ENCODE peak calls at places on chromosomes 13 and 19, in seven cellular contexts. O is tibial nerve, Q is HCT116, B is heart left ventricle, D is suprapubic skin, N is transverse colon, R is prostate gland. X is an unnamed sample.

GRCh38 chr13:90068658-90069057 is 1278.8 kb upstream of the MIR17HG start:
- DNase-seq in R (no peak), O (no peak), D (no peak), B (no peak), N (no peak), Q (no peak), X (no peak)

GRCh38 chr13:106349080-106349841 is 186.2 kb downstream of the EFNB2 start:
- DNase-seq in B (no peak), R (peak), O (no peak), N (peak), Q (peak), D (no peak), X (no peak)

GRCh38 chr19:41352609-41353465 is 885 bp downstream of the TGFB1 start:
- DNase-seq in D (no peak), R (peak), B (peak), Q (no peak), N (peak), O (peak), X (peak)

GRCh38 chr13:34587586-34587985 is 354.5 kb upstream of the NBEA start:
- DNase-seq in Q (no peak), D (no peak), N (no peak), B (no peak), R (no peak), O (no peak), X (no peak)

GRCh38 chr13:70622785-70623184 is 514.5 kb upstream of the KLHL1 start:
- DNase-seq in D (no peak), B (no peak), N (no peak), O (no peak), Q (no peak), R (no peak), X (no peak)

GRCh38 chr19:32471811-32472210 is 66.2 kb downstream of the DPY19L3 start:
- DNase-seq in O (no peak), R (no peak), D (no peak), N (no peak), Q (no peak), B (no peak), X (no peak)

GRCh38 chr13:98405107-98405571 is 171.8 kb downstream of the STK24 start:
- DNase-seq in B (no peak), R (no peak), D (no peak), N (no peak), Q (no peak), O (no peak), X (peak)

GRCh38 chr19:36169084-36169760 is 17.0 kb upstream of the COX7A1 start:
- DNase-seq in R (peak), Q (no peak), N (peak), D (no peak), B (peak), O (no peak), X (peak)

GRCh38 chr13:23921451-23921888 is 24.2 kb upstream of the C1QTNF9B start:
- DNase-seq in Q (peak), B (no peak), O (peak), D (no peak), R (peak), N (no peak), X (no peak)

GRCh38 chr19:45455707-45456499 is 11.9 kb upstream of the FOSB start:
- DNase-seq in B (peak), O (peak), D (peak), N (peak), Q (peak), R (peak), X (peak)
- H3K4me3 ChIP-seq in B (no peak), O (no peak), D (peak), N (no peak), Q (peak), R (peak), X (no peak)

DNA sequence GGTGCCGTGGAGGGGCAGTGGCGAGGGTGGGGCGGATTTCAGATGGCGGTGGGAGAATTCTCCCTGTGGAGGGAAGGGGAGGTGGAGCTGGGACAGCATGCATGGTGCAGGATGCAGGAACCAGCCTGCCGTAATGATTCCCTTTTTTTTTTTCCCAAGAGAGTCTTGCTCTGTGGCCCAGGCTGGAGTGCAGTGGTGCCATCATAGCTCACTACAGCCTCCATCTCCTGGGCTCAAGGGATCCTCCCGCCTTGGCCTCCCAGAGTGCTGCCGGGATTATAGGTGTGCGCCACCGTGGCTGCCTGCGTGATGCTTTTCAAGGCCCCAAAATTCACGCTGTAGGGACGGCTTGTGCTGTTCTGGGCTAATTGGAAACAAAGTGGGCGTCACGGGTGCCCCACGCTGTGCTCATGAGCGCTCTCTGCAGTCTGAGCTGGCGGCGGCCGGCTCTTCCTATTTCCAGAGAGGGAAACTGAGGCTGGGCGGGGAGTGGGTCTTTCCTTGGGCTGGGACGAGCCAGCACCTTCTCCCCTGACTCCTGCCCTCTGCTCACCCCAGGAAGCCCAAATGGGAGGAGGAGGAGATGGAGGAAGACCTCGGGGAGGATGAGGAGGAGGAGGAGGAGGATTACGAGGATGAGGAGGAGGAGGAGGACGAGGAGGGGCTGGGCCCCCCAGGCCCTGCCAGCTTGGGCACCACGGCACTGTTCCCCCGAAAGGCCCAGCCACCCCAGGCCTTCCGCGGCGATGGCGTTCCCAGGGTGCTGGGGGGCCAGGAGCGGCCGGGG is 6.2 kb downstream of the ARID3A start:
- DNase-seq in B (no peak), O (no peak), Q (no peak), R (no peak), D (no peak), N (no peak), X (no peak)
- H3K27ac ChIP-seq in B (peak), O (no peak), Q (no peak), R (peak), D (no peak), N (peak), X (no peak)

GRCh38 chr19:10502524-10503001 is 593 bp downstream of the KEAP1 start:
- DNase-seq in B (peak), D (peak), R (peak), Q (peak), O (peak), N (peak), X (peak)

GRCh38 chr19:10500247-10500592 is 2.9 kb downstream of the KEAP1 start:
- DNase-seq in Q (no peak), R (no peak), O (no peak), D (no peak), N (no peak), B (no peak), X (no peak)

GRCh38 chr19:10497371-10497770 is 5.8 kb downstream of the KEAP1 start:
- DNase-seq in Q (no peak), D (no peak), O (no peak), B (no peak), N (no peak), R (no peak), X (no peak)

GRCh38 chr19:10501971-10502523 is 1.1 kb downstream of the KEAP1 start:
- DNase-seq in N (peak), Q (no peak), B (peak), D (peak), O (peak), R (peak), X (peak)

GRCh38 chr19:10499550-10500246 is 3.5 kb downstream of the KEAP1 start:
- DNase-seq in Q (no peak), O (no peak), B (no peak), N (no peak), D (no peak), R (no peak), X (no peak)
- TF ChIP-seq POLR2A in Q (no peak), O (no peak), B (no peak), N (no peak), D (no peak), R (no peak), X (no peak)

GRCh38 chr19:39941151-39941550 is 6.7 kb upstream of the FCGBP start:
- DNase-seq in B (no peak), Q (no peak), R (no peak), O (no peak), N (no peak), D (no peak), X (no peak)
- H3K4me3 ChIP-seq in B (no peak), Q (no peak), R (no peak), O (no peak), N (no peak), D (no peak), X (no peak)

GRCh38 chr19:7349961-7350711 is 1.4 kb downstream of the ARHGEF18 start:
- DNase-seq in O (no peak), B (no peak), R (no peak), N (peak), D (no peak), Q (no peak), X (no peak)

GRCh38 chr19:7351861-7352260 is 3.1 kb downstream of the ARHGEF18 start:
- DNase-seq in O (no peak), Q (no peak), R (no peak), D (no peak), B (no peak), N (no peak), X (no peak)

GRCh38 chr19:7346488-7346971 is 2.2 kb upstream of the ARHGEF18 start:
- DNase-seq in B (no peak), R (no peak), Q (no peak), O (no peak), N (no peak), D (no peak), X (no peak)

GRCh38 chr19:7349231-7349591 is 474 bp downstream of the ARHGEF18 start:
- DNase-seq in B (no peak), D (no peak), R (no peak), N (no peak), Q (no peak), O (no peak), X (no peak)

GRCh38 chr19:7348587-7349230 is at the start of gene ARHGEF18:
- DNase-seq in B (no peak), R (no peak), D (no peak), Q (no peak), O (no peak), N (peak), X (no peak)
- H3K27ac ChIP-seq in B (peak), R (no peak), D (no peak), Q (no peak), O (no peak), N (peak), X (no peak)

GRCh38 chr19:13731147-13731964 is 33.0 kb upstream of the MRI1 start:
- DNase-seq in O (peak), B (peak), R (peak), D (peak), Q (peak), N (peak), X (peak)
- TF ChIP-seq POLR2A in O (peak), B (no peak), R (peak), D (no peak), Q (peak), N (peak), X (peak)